ENCODE peak calls at places on chromosomes 7 and 10, in nine cellular contexts. W, K, H, Q, M, J, Z, U and T are unnamed samples.

GRCh38 chr10:97503413-97503812 is 4.7 kb downstream of the UBTD1 start:
- DNase-seq in M (no peak), Z (peak), W (no peak), J (no peak), H (no peak), Q (no peak), K (no peak), U (no peak), T (no peak)

GRCh38 chr7:18753972-18754610 is 258.5 kb downstream of the HDAC9 start:
- DNase-seq in W (no peak), H (no peak), Q (peak), K (peak), Z (peak), J (peak), U (no peak), M (no peak), T (peak)

GRCh38 chr10:112379635-112380296 is 5.8 kb downstream of the ACSL5 start:
- DNase-seq in U (no peak), K (peak), Q (peak), Z (no peak), H (no peak), W (no peak), J (peak), M (no peak), T (peak)

GRCh38 chr10:110300486-110300986 is 4.2 kb downstream of the SMNDC1 start:
- DNase-seq in H (no peak), U (no peak), Z (no peak), M (no peak), J (no peak), Q (no peak), W (no peak), K (no peak), T (no peak)

GRCh38 chr10:63083904-63084689 is 49.0 kb upstream of the NRBF2 start:
- DNase-seq in M (peak), H (peak), K (peak), W (peak), J (peak), U (peak), Q (peak), Z (peak), T (peak)

GRCh38 chr7:44733708-44734481 is 14.8 kb upstream of the ZMIZ2 start:
- DNase-seq in Q (no peak), J (peak), Z (peak), K (peak), W (no peak), U (no peak), M (no peak), H (no peak), T (peak)

GRCh38 chr7:67696878-67697277 is 700.2 kb downstream of the TYW1 start:
- DNase-seq in H (no peak), W (no peak), Z (no peak), M (no peak), K (no peak), U (peak), Q (no peak), J (peak), T (no peak)

GRCh38 chr10:32104622-32105509 is 48.6 kb upstream of the KIF5B start:
- DNase-seq in H (no peak), U (no peak), Q (peak), J (peak), M (no peak), K (peak), W (no peak), Z (no peak), T (no peak)

GRCh38 chr7:131075406-131075805 is 252.3 kb upstream of the MKLN1 start:
- DNase-seq in J (no peak), W (no peak), H (no peak), Z (no peak), M (no peak), U (no peak), K (no peak), Q (no peak), T (no peak)

GRCh38 chr10:77162697-77163096 is 474.9 kb downstream of the KCNMA1 start:
- DNase-seq in W (peak), J (peak), Z (no peak), M (no peak), H (no peak), Q (no peak), K (peak), U (no peak), T (peak)

GRCh38 chr10:132408367-132408781 is 11.4 kb downstream of the PWWP2B start:
- DNase-seq in M (no peak), H (no peak), Q (peak), W (no peak), J (no peak), Z (no peak), K (no peak), U (no peak), T (no peak)

GRCh38 chr7:51350195-51350896 is 33.7 kb upstream of the COBL start:
- DNase-seq in M (peak), H (no peak), Q (no peak), K (no peak), U (peak), J (peak), W (peak), Z (no peak), T (no peak)

GRCh38 chr7:17939670-17940301 is 508 bp downstream of the SNX13 start:
- DNase-seq in H (no peak), U (peak), Q (peak), M (peak), Z (peak), K (peak), W (peak), J (peak), T (no peak)

GRCh38 chr7:84232653-84233052 is 38.1 kb upstream of the SEMA3A start:
- DNase-seq in J (peak), M (no peak), Q (peak), Z (peak), W (no peak), U (no peak), H (no peak), K (peak), T (peak)

GRCh38 chr7:121366852-121367431 is 29.2 kb downstream of the FAM3C start:
- DNase-seq in U (no peak), Q (peak), Z (peak), W (peak), H (no peak), M (peak), J (peak), K (peak), T (peak)

GRCh38 chr10:7457478-7458316 is 46.9 kb upstream of the SFMBT2 start:
- DNase-seq in M (no peak), W (no peak), H (no peak), Z (no peak), J (peak), Q (no peak), U (no peak), K (no peak), T (no peak)

GRCh38 chr10:114024876-114025609 is 18.6 kb upstream of the ADRB1 start:
- DNase-seq in K (peak), W (no peak), Z (peak), J (peak), Q (peak), M (no peak), H (no peak), U (no peak), T (peak)

GRCh38 chr10:46547331-46547880 is 9.1 kb downstream of the GPRIN2 start:
- DNase-seq in H (no peak), W (no peak), Q (no peak), M (no peak), U (no peak), Z (no peak), J (no peak), K (no peak), T (no peak)

GRCh38 chr7:135321556-135321955 is 87.9 kb downstream of the STRA8 start:
- DNase-seq in U (no peak), H (no peak), J (peak), W (peak), Z (peak), M (peak), Q (peak), K (peak), T (peak)

GRCh38 chr10:109929501-109930219 is 6.3 kb upstream of the XPNPEP1 start:
- DNase-seq in H (no peak), Z (peak), Q (no peak), K (peak), W (no peak), U (no peak), M (no peak), J (no peak), T (no peak)

GRCh38 chr10:89773081-89773480 is 71.7 kb downstream of the KIF20B start:
- DNase-seq in W (no peak), Q (no peak), M (no peak), K (peak), J (peak), Z (no peak), H (no peak), U (no peak), T (peak)

GRCh38 chr7:33774762-33775523 is 130.4 kb upstream of the BMPER start:
- DNase-seq in K (peak), Q (no peak), Z (peak), U (peak), J (peak), M (peak), H (no peak), W (no peak), T (peak)

GRCh38 chr7:36583318-36583717 is 141.0 kb downstream of the AOAH start:
- DNase-seq in W (no peak), M (no peak), J (peak), Q (no peak), H (no peak), K (no peak), Z (no peak), U (no peak), T (peak)

GRCh38 chr7:114416089-114416990 is 1.7 kb downstream of the FOXP2 start:
- DNase-seq in Z (no peak), Q (no peak), U (peak), K (no peak), M (no peak), W (peak), H (no peak), J (no peak), T (peak)

GRCh38 chr7:116167177-116167576 is 43.2 kb upstream of the TES start:
- DNase-seq in J (no peak), Z (no peak), M (no peak), U (no peak), Q (no peak), W (no peak), K (no peak), H (no peak), T (no peak)

GRCh38 chr7:51045319-51046102 is 262.8 kb upstream of the GRB10 start:
- DNase-seq in Q (peak), H (no peak), U (no peak), J (peak), W (no peak), M (no peak), K (peak), Z (peak), T (no peak)

GRCh38 chr10:23538968-23539367 is 100.1 kb downstream of the OTUD1 start:
- DNase-seq in W (no peak), Q (no peak), J (no peak), M (no peak), Z (no peak), U (no peak), H (no peak), K (no peak), T (no peak)

GRCh38 chr10:1199345-1199673 is 143.1 kb downstream of the WDR37 start:
- DNase-seq in W (no peak), H (no peak), Z (no peak), U (no peak), Q (no peak), K (no peak), M (no peak), J (no peak), T (no peak)

GRCh38 chr10:105925045-105925785 is 1239.3 kb downstream of the SORCS1 start:
- DNase-seq in J (no peak), U (no peak), Z (no peak), M (no peak), H (peak), K (no peak), W (no peak), Q (no peak), T (no peak)

GRCh38 chr7:98774893-98775292 is 94.9 kb downstream of the TMEM130 start:
- DNase-seq in Q (no peak), U (no peak), K (no peak), W (no peak), M (no peak), Z (no peak), H (no peak), J (no peak), T (no peak)

GRCh38 chr10:48767752-48768450 is 83.2 kb downstream of the WDFY4 start:
- DNase-seq in W (no peak), J (no peak), K (no peak), U (no peak), M (no peak), H (no peak), Q (no peak), Z (no peak), T (no peak)

GRCh38 chr7:25139536-25139935 is 14.5 kb upstream of the CYCS start:
- DNase-seq in M (no peak), U (no peak), Q (no peak), H (no peak), W (no peak), J (no peak), Z (no peak), K (no peak), T (no peak)

GRCh38 chr10:114246679-114247305 is 7.7 kb downstream of the VWA2 start:
- DNase-seq in H (no peak), W (no peak), M (no peak), Q (no peak), J (peak), U (no peak), K (no peak), Z (no peak), T (no peak)

GRCh38 chr10:36224431-36224985 is 582.4 kb upstream of the FZD8 start:
- DNase-seq in U (no peak), Z (peak), M (no peak), Q (peak), W (no peak), J (peak), H (no peak), K (peak), T (no peak)

GRCh38 chr7:142806021-142806353 is 35.2 kb downstream of the PRSS2 start:
- DNase-seq in K (no peak), W (no peak), J (no peak), M (no peak), H (no peak), Q (no peak), Z (no peak), U (no peak), T (no peak)

GRCh38 chr10:5775705-5776104 is 37.5 kb downstream of the GDI2 start:
- DNase-seq in K (no peak), Q (no peak), W (no peak), Z (no peak), J (no peak), M (no peak), U (no peak), H (no peak), T (no peak)

GRCh38 chr10:129057856-129058663 is 409.0 kb upstream of the MGMT start:
- DNase-seq in J (no peak), H (no peak), Q (no peak), M (no peak), Z (no peak), W (no peak), U (no peak), K (no peak), T (no peak)

GRCh38 chr10:28754930-28755718 is 77.8 kb downstream of the BAMBI start:
- DNase-seq in H (no peak), M (no peak), Z (peak), J (no peak), Q (no peak), U (no peak), K (peak), W (no peak), T (no peak)

GRCh38 chr10:75987610-75988009 is 556.2 kb downstream of the LRMDA start:
- DNase-seq in K (peak), H (no peak), J (peak), U (no peak), W (no peak), Z (peak), M (no peak), Q (peak), T (peak)